ENCODE peak calls at places on chromosomes 4 and X, in four cellular contexts. Z, Y, V and P are unnamed samples.

GRCh38 chr4:88697113-88697512 is 516 bp downstream of the NAP1L5 start:
- DNase-seq in Z (no peak), Y (no peak), V (no peak), P (no peak)

GRCh38 chr4:26088433-26088928 is 174.5 kb downstream of the SMIM20 start:
- DNase-seq in Z (no peak), Y (no peak), V (no peak), P (no peak)

GRCh38 chr4:177444911-177445736 is 2.9 kb upstream of the AGA start:
- DNase-seq in Z (no peak), Y (no peak), V (no peak), P (no peak)

GRCh38 chr4:163332526-163333405 is at the start of gene NPY1R:
- DNase-seq in Z (peak; percentile 40), Y (peak; percentile 81), V (no peak), P (peak; percentile 64)

GRCh38 chr4:159131564-159131963 is 28.7 kb downstream of the RAPGEF2 start:
- DNase-seq in Z (no peak), Y (no peak), V (no peak), P (no peak)

GRCh38 chr4:130233377-130234047 is 1137.6 kb downstream of the C4orf33 start:
- DNase-seq in Z (no peak), Y (no peak), V (peak; percentile 18), P (no peak)

GRCh38 chr4:121551881-121552280 is 144.9 kb downstream of the ANXA5 start:
- DNase-seq in Z (no peak), Y (no peak), V (no peak), P (no peak)

GRCh38 chrX:69603566-69604194 is 12.2 kb upstream of the EDA start:
- DNase-seq in Z (no peak), Y (no peak), V (no peak), P (no peak)

GRCh38 chr4:73885570-73886230 is 16.5 kb downstream of the CXCL1 start:
- DNase-seq in Z (no peak), Y (no peak), V (no peak), P (no peak)

GRCh38 chr4:55768291-55768690 is 51.3 kb upstream of the EXOC1L start:
- DNase-seq in Z (no peak), Y (no peak), V (no peak), P (no peak)

GRCh38 chr4:176957353-176958118 is 164.8 kb upstream of the VEGFC start:
- DNase-seq in Z (no peak), Y (no peak), V (no peak), P (no peak)

GRCh38 chr4:62804075-62804474 is 1603.9 kb downstream of the ADGRL3 start:
- DNase-seq in Z (no peak), Y (no peak), V (no peak), P (no peak)

GRCh38 chrX:153533041-153533565 is 15.7 kb downstream of the ATP2B3 start:
- DNase-seq in Z (no peak), Y (no peak), V (no peak), P (no peak)

GRCh38 chr4:37837446-37837845 is 11.0 kb downstream of the PGM2 start:
- DNase-seq in Z (no peak), Y (no peak), V (peak; percentile 39), P (no peak)

GRCh38 chrX:53284684-53285447 is 3.5 kb upstream of the IQSEC2 start:
- DNase-seq in Z (peak; percentile 64), Y (peak; percentile 86), V (no peak), P (no peak)

GRCh38 chr4:100936676-100937390 is 410.5 kb downstream of the PPP3CA start:
- DNase-seq in Z (no peak), Y (no peak), V (no peak), P (no peak)

GRCh38 chr4:18860836-18861530 is 839.4 kb upstream of the LCORL start:
- DNase-seq in Z (no peak), Y (no peak), V (no peak), P (no peak)

GRCh38 chr4:9969526-9970398 is 51.5 kb downstream of the SLC2A9 start:
- DNase-seq in Z (no peak), Y (no peak), V (peak; percentile 58), P (no peak)

GRCh38 chr4:74054483-74055032 is 16.1 kb upstream of the CXCL3 start:
- DNase-seq in Z (no peak), Y (no peak), V (peak; percentile 82), P (no peak)

GRCh38 chr4:62914758-62915157 is 1494.5 kb downstream of the TECRL start:
- DNase-seq in Z (no peak), Y (no peak), V (no peak), P (no peak)

GRCh38 chr4:55355555-55355954 is 9.5 kb downstream of the SRD5A3 start:
- DNase-seq in Z (no peak), Y (no peak), V (no peak), P (no peak)

GRCh38 chr4:122777846-122778501 is 45.5 kb downstream of the BBS12 start:
- DNase-seq in Z (no peak), Y (no peak), V (no peak), P (no peak)

GRCh38 chrX:125210146-125210545 is 109.5 kb upstream of the TEX13C start:
- DNase-seq in Z (no peak), Y (no peak), V (no peak), P (no peak)

GRCh38 chrX:15301924-15302323 is 13.5 kb downstream of the ASB11 start:
- DNase-seq in Z (peak; percentile 63), Y (no peak), V (peak; percentile 28), P (no peak)

GRCh38 chr4:60201052-60201673 is 999.0 kb upstream of the ADGRL3 start:
- DNase-seq in Z (no peak), Y (no peak), V (peak; percentile 42), P (no peak)

GRCh38 chr4:176276710-176277109 is 7.7 kb upstream of the ASB5 start:
- DNase-seq in Z (no peak), Y (no peak), V (no peak), P (no peak)

GRCh38 chrX:19448077-19448476 is 67.2 kb downstream of the MAP3K15 start:
- DNase-seq in Z (no peak), Y (no peak), V (no peak), P (no peak)

GRCh38 chr4:152109585-152110509 is 349.0 kb upstream of the GATB start:
- DNase-seq in Z (no peak), Y (no peak), V (no peak), P (no peak)

GRCh38 chr4:72031868-72032619 is at the start of gene NPFFR2:
- DNase-seq in Z (peak; percentile 12), Y (peak; percentile 72), V (no peak), P (no peak)

GRCh38 chrX:45888518-45888917 is 656.7 kb downstream of the ZNF674 start:
- DNase-seq in Z (no peak), Y (no peak), V (no peak), P (no peak)

GRCh38 chr4:154720123-154720522 is 23.7 kb upstream of the LRAT start:
- DNase-seq in Z (no peak), Y (no peak), V (no peak), P (no peak)

GRCh38 chr4:99815597-99816011 is 1.0 kb upstream of the DAPP1 start:
- DNase-seq in Z (no peak), Y (no peak), V (no peak), P (peak; percentile 96)

GRCh38 chrX:112609631-112610030 is 70.1 kb downstream of the LHFPL1 start:
- DNase-seq in Z (no peak), Y (no peak), V (no peak), P (no peak)

GRCh38 chrX:41332408-41332987 is 1.5 kb upstream of the DDX3X start:
- DNase-seq in Z (no peak), Y (no peak), V (no peak), P (no peak)

GRCh38 chrX:40099046-40099968 is 1.5 kb upstream of the BCOR start:
- DNase-seq in Z (peak; percentile 46), Y (peak; percentile 91), V (no peak), P (no peak)

GRCh38 chrX:153724252-153725038 is at the start of the genes ABCD1 and BCAP31:
- DNase-seq in Z (peak; percentile 89), Y (peak; percentile 97), V (peak; percentile 65), P (peak; percentile 82)

GRCh38 chrX:103418811-103419210 is 42.5 kb downstream of the BEX3 start:
- DNase-seq in Z (no peak), Y (no peak), V (no peak), P (no peak)

GRCh38 chrX:103417933-103418332 is 41.6 kb downstream of the BEX3 start:
- DNase-seq in Z (no peak), Y (no peak), V (no peak), P (no peak)

GRCh38 chrX:103415528-103415927 is 39.2 kb downstream of the BEX3 start:
- DNase-seq in Z (no peak), Y (no peak), V (no peak), P (no peak)

GRCh38 chrX:103415068-103415467 is 38.7 kb downstream of the BEX3 start:
- DNase-seq in Z (no peak), Y (no peak), V (no peak), P (no peak)

DNA sequence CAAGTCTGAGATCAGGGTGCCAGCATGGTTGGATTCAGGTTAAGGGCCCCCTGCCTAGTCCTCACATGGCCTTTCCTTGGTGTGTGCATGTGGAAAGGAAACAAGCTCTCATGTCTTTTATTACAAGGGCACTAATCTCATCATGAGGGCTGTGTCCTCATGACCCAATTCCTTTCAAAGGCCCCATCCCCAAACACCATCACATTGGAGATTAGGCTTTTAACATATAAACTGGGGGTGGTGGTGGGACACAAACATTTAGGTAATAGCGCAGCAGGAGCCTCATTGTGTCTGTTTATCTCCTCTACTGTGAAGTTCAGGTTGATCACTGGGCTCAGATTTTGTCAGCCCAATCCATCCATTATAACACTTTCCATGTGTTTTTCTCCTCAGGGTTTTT is 41.0 kb downstream of the BEX3 start:
- DNase-seq in Z (no peak), Y (no peak), V (no peak), P (no peak)
- H3K4me3 ChIP-seq in Z (no peak overlapping the region), Y (no peak overlapping the region), V (no peak overlapping the region), P (no peak overlapping the region)

GRCh38 chrX:139882299-139882698 is 50.6 kb downstream of the ATP11C start:
- DNase-seq in Z (no peak), Y (no peak), V (no peak), P (no peak)
- H3K4me3 ChIP-seq in Z (no peak overlapping the region), Y (no peak overlapping the region), V (no peak overlapping the region), P (no peak overlapping the region)

GRCh38 chr4:89834486-89835209 is 2.3 kb downstream of the SNCA start:
- DNase-seq in Z (no peak), Y (no peak), V (no peak), P (no peak)

GRCh38 chr4:89836897-89837384 is at the start of gene SNCA:
- DNase-seq in Z (peak; percentile 35), Y (peak; percentile 82), V (no peak), P (peak; percentile 77)

GRCh38 chr4:89837385-89837995 is 529 bp upstream of the SNCA start:
- DNase-seq in Z (no peak), Y (peak; percentile 76), V (no peak), P (peak; percentile 56)

GRCh38 chr4:89836031-89836777 is 757 bp downstream of the SNCA start:
- DNase-seq in Z (no peak), Y (no peak), V (no peak), P (no peak)

GRCh38 chr4:89835413-89835812 is 1.5 kb downstream of the SNCA start:
- DNase-seq in Z (no peak), Y (no peak), V (no peak), P (no peak)
- H3K4me3 ChIP-seq in Z (no peak overlapping the region), Y (no peak overlapping the region), V (no peak overlapping the region), P (no peak overlapping the region)

DNA sequence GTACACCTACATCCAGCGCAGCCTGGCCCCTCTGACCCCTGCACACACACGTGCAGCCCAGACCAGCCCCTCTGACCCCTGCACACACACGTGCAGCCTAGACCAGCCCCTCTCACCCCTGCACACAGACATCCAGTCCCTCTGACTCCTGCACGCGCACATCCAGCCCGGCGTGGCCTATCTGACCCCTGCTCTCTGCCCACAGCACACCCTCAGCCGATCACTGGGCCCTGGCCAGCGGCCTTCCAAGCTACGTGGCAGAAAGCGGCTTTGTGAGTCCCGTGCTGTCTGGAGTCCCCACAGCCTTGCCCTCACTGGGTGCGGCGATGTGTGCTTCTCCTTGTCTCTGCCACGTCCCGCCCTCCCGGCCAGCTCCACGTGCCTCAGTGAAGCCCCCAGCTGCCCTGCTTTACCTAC is 18.3 kb downstream of the ATP5ME start:
- DNase-seq in Z (no peak), Y (peak; percentile 73), V (no peak), P (peak; percentile 45)
- H3K4me3 ChIP-seq in Z (no peak overlapping the region), Y (no peak overlapping the region), V (no peak overlapping the region), P (no peak overlapping the region)